ENCODE peak calls at places on chromosomes 16 and 17, in four cellular contexts. Q, U, S and R are unnamed samples. For H3K4me1, the result is how much of the 10 kb centered on the place peaks cover.

GRCh38 chr17:142102-142661 is 4.8 kb downstream of the SCGB1C2 start:
- DNase-seq in U (peak), S (peak), Q (peak), R (peak)

GRCh38 chr17:17722081-17722905 is 41.0 kb downstream of the RAI1 start:
- DNase-seq in S (no peak), U (peak), Q (no peak), R (no peak)

GRCh38 chr16:73071131-73071940 is 23.4 kb upstream of the ZFHX3 start:
- DNase-seq in U (no peak), S (peak), Q (peak), R (no peak)

GRCh38 chr17:76493505-76494167 is 7.6 kb downstream of the RHBDF2 start:
- DNase-seq in S (no peak), Q (peak), U (no peak), R (no peak)

GRCh38 chr17:2721603-2722002 is 10.0 kb upstream of the CLUH start:
- DNase-seq in Q (no peak), U (no peak), S (no peak), R (no peak)

GRCh38 chr16:66266436-66267286 is 99.8 kb upstream of the CDH5 start:
- DNase-seq in S (peak), U (peak), Q (no peak), R (peak)

GRCh38 chr17:79393358-79394038 is 217.4 kb downstream of the RBFOX3 start:
- DNase-seq in U (peak), S (peak), Q (peak), R (peak)

GRCh38 chr16:57500578-57501111 is 14.4 kb upstream of the DOK4 start:
- DNase-seq in Q (no peak), S (no peak), U (no peak), R (no peak)

GRCh38 chr17:77830816-77831490 is 127.5 kb upstream of the TNRC6C start:
- DNase-seq in U (no peak), Q (no peak), S (no peak), R (no peak)

GRCh38 chr17:40551874-40552768 is 13.2 kb downstream of the CCR7 start:
- DNase-seq in Q (peak), S (peak), U (peak), R (peak)

DNA sequence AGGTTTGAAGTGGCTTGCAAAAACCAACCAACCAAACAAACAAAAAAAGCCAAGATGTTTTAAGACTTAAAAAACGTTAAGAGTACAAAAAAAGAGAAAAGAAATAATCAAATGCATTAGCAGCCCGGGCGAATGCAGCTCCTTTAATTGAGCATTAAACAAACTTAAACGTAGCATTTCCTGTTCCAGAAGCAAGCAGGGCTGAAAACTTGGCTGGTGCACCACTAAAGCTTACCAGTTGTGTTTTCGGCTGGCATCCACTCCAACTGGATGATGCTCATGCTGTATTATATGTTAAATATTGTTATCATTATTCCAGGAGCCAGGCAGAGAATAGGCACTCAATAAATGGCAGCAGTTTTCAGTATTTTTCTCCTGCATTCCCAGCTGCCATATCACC is 45.1 kb downstream of the IRX6 start:
- DNase-seq in S (no peak), U (no peak), Q (no peak), R (no peak)
- H3K4me1 ChIP-seq in S (under half), U (under half), Q (under half), R (under half)

DNA sequence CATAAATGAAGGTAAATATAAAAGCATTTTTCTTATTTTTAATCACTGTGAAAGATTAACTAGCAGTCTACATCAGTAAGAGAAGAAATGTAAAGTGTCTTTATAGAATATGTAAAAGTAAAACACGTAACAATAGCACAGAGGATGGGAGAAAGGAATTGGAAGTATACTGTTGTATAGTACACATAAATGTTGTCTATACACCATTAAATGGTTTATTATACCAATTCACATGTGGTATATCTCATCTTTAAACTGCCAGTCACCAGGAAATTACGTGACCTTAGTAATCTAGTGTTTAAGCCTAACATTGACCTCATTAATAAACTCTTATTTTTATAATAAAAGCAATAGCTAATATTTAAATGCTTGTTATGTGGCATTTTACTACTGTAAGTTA is 87.4 kb downstream of the USP32 start:
- DNase-seq in Q (no peak), U (no peak), S (no peak), R (no peak)
- H3K4me3 ChIP-seq in Q (no peak), U (no peak), S (no peak), R (no peak)

DNA sequence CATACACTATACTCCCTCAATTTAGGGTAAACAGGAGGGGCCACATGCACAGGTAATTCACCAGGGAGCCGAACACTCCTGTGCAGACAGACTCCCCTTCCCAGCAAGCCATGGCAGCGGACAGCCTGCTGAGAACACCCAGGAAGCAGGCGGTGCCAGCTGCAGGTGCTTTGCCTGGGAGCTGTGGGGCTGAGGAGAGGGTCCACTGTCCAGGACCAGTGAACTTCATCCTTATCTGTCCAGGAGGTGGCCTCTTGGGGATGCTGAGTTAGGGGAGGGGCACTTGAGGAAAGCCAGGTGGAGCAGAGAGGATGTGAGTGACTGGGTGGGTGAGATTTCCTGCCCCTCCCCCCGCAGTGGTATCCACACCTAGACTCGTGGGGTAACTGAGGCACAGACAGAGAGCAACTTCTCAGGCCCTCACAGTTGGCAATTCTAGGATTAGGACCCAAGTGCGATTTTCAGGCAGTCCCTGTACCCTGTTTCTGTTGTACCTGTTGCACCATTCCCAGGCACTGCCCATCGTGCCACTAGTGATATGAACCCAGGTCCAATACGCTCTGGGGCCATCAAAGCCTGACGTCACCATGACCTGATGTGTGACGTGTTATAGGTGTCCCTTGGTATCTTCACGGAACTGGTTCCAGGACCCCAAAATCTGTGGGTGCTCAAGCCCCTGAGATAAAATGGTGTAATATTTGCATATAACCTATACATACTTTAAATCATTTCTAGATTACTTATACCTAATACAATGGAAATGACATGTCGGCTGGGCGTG is 1.2 kb downstream of the GRN start:
- DNase-seq in Q (no peak), S (no peak), U (no peak), R (no peak)
- H3K27ac ChIP-seq in Q (peak), S (peak), U (no peak), R (peak)

GRCh38 chr17:81406117-81406953 is 11.1 kb downstream of the BAHCC1 start:
- DNase-seq in U (no peak), Q (no peak), S (peak), R (no peak)
- H3K4me1 ChIP-seq in U (under half), Q (under half), S (half or more), R (under half)

GRCh38 chr17:16286947-16287562 is 66.2 kb downstream of the CENPV start:
- DNase-seq in U (no peak), S (peak), Q (no peak), R (no peak)
- H3K4me3 ChIP-seq in U (no peak), S (peak), Q (no peak), R (no peak)

GRCh38 chr17:66675991-66676371 is 158.9 kb upstream of the CACNG5 start:
- DNase-seq in U (no peak), Q (peak), S (peak), R (peak)
- H3K27ac ChIP-seq in U (no peak), Q (peak), S (peak), R (peak)

GRCh38 chr16:88979616-88980015 is 2.6 kb upstream of the CBFA2T3 start:
- DNase-seq in U (no peak), Q (no peak), S (no peak), R (no peak)

GRCh38 chr16:88983157-88983556 is 6.2 kb upstream of the CBFA2T3 start:
- DNase-seq in U (no peak), Q (no peak), S (no peak), R (no peak)

GRCh38 chr16:88983771-88984687 is 7.0 kb upstream of the CBFA2T3 start:
- DNase-seq in S (no peak), Q (no peak), U (no peak), R (no peak)

GRCh38 chr16:88985521-88985920 is 8.5 kb upstream of the CBFA2T3 start:
- DNase-seq in Q (no peak), S (no peak), U (no peak), R (no peak)

DNA sequence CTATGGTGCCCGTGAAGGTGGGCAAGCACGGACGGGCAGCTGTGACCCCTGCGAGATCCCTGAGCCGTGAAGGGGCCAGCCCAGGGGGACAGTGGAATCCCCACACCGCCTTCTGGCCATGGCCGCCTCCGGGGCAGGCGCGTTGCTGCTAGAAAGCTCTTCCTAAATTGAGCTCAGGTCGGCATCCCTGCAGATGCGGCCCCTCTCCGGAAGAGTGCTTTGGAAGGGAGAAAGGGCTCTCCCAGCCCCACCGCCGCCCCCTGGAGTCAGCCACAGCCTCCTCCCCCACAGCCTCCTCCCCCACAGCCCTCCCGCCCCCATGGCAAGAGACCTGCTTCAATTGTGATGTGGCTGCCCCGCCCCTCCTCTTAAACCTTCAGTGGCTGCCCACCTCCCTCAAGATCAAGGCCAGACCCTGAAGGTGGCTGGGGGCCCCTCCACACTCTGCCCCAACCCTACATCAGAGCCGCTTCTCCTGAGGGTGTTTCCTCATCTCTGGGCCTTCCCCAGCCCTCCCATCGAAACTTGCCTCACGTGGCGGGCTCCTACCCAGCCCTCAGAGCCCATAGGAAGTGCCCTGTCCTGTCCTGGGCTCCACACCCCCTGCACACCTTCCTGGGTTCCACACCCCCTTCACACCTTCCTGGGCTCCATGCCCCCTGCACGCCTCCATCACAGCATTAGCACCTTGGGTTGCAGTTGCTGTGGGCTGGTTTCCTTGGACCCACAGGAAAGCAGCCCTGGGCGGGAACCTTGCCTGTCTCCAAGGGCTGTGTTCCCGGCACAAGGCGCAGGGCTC is 5.5 kb upstream of the CBFA2T3 start:
- DNase-seq in Q (no peak), S (no peak), U (no peak), R (no peak)
- H3K4me1 ChIP-seq in Q (under half), S (under half), U (under half), R (under half)

GRCh38 chr16:2963074-2963610 is 933 bp upstream of the KREMEN2 start:
- DNase-seq in Q (no peak), U (no peak), S (no peak), R (no peak)
- H3K4me3 ChIP-seq in Q (peak), U (no peak), S (peak), R (no peak)